ENCODE peak calls at places on chromosome 20, in seven cellular contexts. G is endothelial cell; X is stimulated activated CD4-positive, alpha-beta T cell treated with anti-CD3 and anti-CD28 coated beads, Interleukin-2, amount 100 ng/mL, for 24 hours; L is foreskin keratinocyte; B is GM10248; A is activated CD8-positive, alpha-beta memory T cell treated with anti-CD3 and anti-CD28 coated beads for 24 hours; I is PC-9. O is an unnamed sample.
A peak's percentile ranks its signal among the peaks of the same experiment; 100 is the strongest.

GRCh38 chr20:57408536-57409233 is 17.5 kb downstream of the RBM38 start:
- DNase-seq in L (no peak), X (no peak), B (no peak), I (no peak), A (no peak), G (no peak), O (no peak)

GRCh38 chr20:13684566-13685222 is 46.0 kb upstream of the TASP1 start:
- DNase-seq in A (no peak), B (peak; percentile 25), X (no peak), G (no peak), L (no peak), I (no peak), O (no peak)

GRCh38 chr20:12068146-12068545 is 150.5 kb downstream of the BTBD3 start:
- DNase-seq in X (no peak), G (no peak), L (no peak), I (no peak), B (no peak), A (no peak), O (no peak)

GRCh38 chr20:45419188-45420091 is 3.5 kb downstream of the PIGT start:
- DNase-seq in L (peak; percentile 71), X (no peak), G (no peak), I (peak; percentile 91), B (peak; percentile 45), A (no peak), O (peak; percentile 91)

GRCh38 chr20:57482796-57483195 is 42.1 kb downstream of the CTCFL start:
- DNase-seq in A (peak; percentile 21), X (no peak), G (no peak), L (no peak), I (no peak), B (no peak), O (no peak)

GRCh38 chr20:20207291-20207690 is 155.0 kb downstream of the CFAP61 start:
- DNase-seq in I (no peak), L (no peak), B (no peak), X (no peak), G (no peak), A (no peak), O (no peak)

GRCh38 chr20:54069501-54069971 is 858 bp downstream of the BCAS1 start:
- DNase-seq in B (no peak), G (no peak), L (no peak), A (no peak), X (no peak), I (peak; percentile 54), O (no peak)

GRCh38 chr20:10982692-10983091 is 308.9 kb upstream of the JAG1 start:
- DNase-seq in G (no peak), L (peak; percentile 77), B (no peak), A (no peak), I (no peak), X (no peak), O (peak; percentile 13)

GRCh38 chr20:15673206-15673605 is 900.0 kb downstream of the KIF16B start:
- DNase-seq in A (no peak), X (no peak), B (no peak), L (peak; percentile 51), G (no peak), I (peak; percentile 75), O (no peak)

GRCh38 chr20:53678990-53679596 is 85.5 kb upstream of the ZNF217 start:
- DNase-seq in B (no peak), X (no peak), G (no peak), A (no peak), L (no peak), I (no peak), O (no peak)

GRCh38 chr20:6699931-6700562 is 67.4 kb upstream of the BMP2 start:
- DNase-seq in X (no peak), L (no peak), I (no peak), B (no peak), A (no peak), G (no peak), O (no peak)

GRCh38 chr20:38209736-38210405 is 44.8 kb upstream of the TGM2 start:
- DNase-seq in B (no peak), G (no peak), A (no peak), I (no peak), L (no peak), X (no peak), O (peak; percentile 27)

GRCh38 chr20:11193241-11193640 is 519.4 kb upstream of the JAG1 start:
- DNase-seq in B (no peak), X (no peak), G (no peak), L (peak; percentile 60), A (no peak), I (peak; percentile 52), O (no peak)

GRCh38 chr20:40856653-40857052 is 167.6 kb upstream of the MAFB start:
- DNase-seq in I (no peak), X (no peak), G (no peak), B (no peak), A (no peak), L (no peak), O (no peak)

GRCh38 chr20:15875446-15875845 is 697.8 kb downstream of the KIF16B start:
- DNase-seq in L (no peak), A (no peak), B (no peak), I (no peak), X (no peak), G (no peak), O (no peak)

GRCh38 chr20:44692932-44693476 is 22.2 kb upstream of the CCN5 start:
- DNase-seq in G (no peak), I (peak; percentile 97), B (no peak), X (no peak), L (no peak), A (no peak), O (peak; percentile 93)

GRCh38 chr20:17710379-17711305 is 10.9 kb downstream of the BANF2 start:
- DNase-seq in I (no peak), X (no peak), B (no peak), G (no peak), L (no peak), A (no peak), O (peak; percentile 22)

GRCh38 chr20:41094656-41095055 is 42.7 kb upstream of the PLCG1 start:
- DNase-seq in I (no peak), X (no peak), G (no peak), B (no peak), A (no peak), L (no peak), O (no peak)

GRCh38 chr20:18504479-18505060 is 3.2 kb upstream of the SEC23B start:
- DNase-seq in B (no peak), A (no peak), I (no peak), L (no peak), X (no peak), G (no peak), O (no peak)

GRCh38 chr20:24339179-24339578 is 130.2 kb upstream of the SYNDIG1 start:
- DNase-seq in G (no peak), L (peak; percentile 95), B (no peak), I (no peak), A (no peak), X (no peak), O (no peak)